ENCODE peak calls at places on chromosome 3, in seven cellular contexts. S is stimulated activated effector memory CD8-positive, alpha-beta T cell treated with anti-CD3 and anti-CD28 coated beads, Interleukin-12 subunit alpha, Interleukin-12 subunit beta, amount 100 ng/mL, for 72 hours; H is stimulated activated naive CD8-positive, alpha-beta T cell treated with anti-CD3 and anti-CD28 coated beads, Interleukin-15, amount 100 ng/mL, for 72 hours; J is C1 segment of cervical spinal cord; I is heart left ventricle; U is brain microvascular endothelial cell; X is H1. A is an unnamed sample.

GRCh38 chr3:97705739-97706138 is 58.8 kb upstream of the ARL6 start:
- DNase-seq in X (no peak), I (no peak), S (no peak), J (no peak), H (no peak), U (no peak), A (no peak)

GRCh38 chr3:155321418-155321817 is 27.9 kb upstream of the STRIT1 start:
- DNase-seq in U (no peak), J (no peak), S (no peak), X (no peak), H (no peak), I (no peak), A (no peak)

GRCh38 chr3:133973249-133973980 is 56.3 kb downstream of the SLCO2A1 start:
- DNase-seq in U (no peak), H (no peak), I (no peak), J (no peak), X (no peak), S (no peak), A (no peak)

GRCh38 chr3:121730940-121731687 is 18.4 kb downstream of the GOLGB1 start:
- DNase-seq in H (no peak), I (no peak), J (no peak), U (no peak), X (no peak), S (no peak), A (no peak)

GRCh38 chr3:128487813-128488635 is 5.0 kb downstream of the GATA2 start:
- DNase-seq in X (peak), I (peak), S (peak), U (peak), J (peak), H (peak), A (peak)

GRCh38 chr3:43525941-43526607 is 95.7 kb downstream of the ANO10 start:
- DNase-seq in S (no peak), I (no peak), X (no peak), J (no peak), U (no peak), H (no peak), A (no peak)

GRCh38 chr3:190192087-190192486 is 71.4 kb upstream of the P3H2 start:
- DNase-seq in H (no peak), X (no peak), U (no peak), I (no peak), J (no peak), S (no peak), A (no peak)

GRCh38 chr3:122948398-122948797 is 79.2 kb downstream of the SEMA5B start:
- DNase-seq in J (no peak), U (no peak), X (no peak), S (no peak), I (no peak), H (no peak), A (no peak)

GRCh38 chr3:65975031-65975430 is 63.7 kb downstream of the MAGI1 start:
- DNase-seq in I (no peak), J (no peak), X (no peak), H (no peak), U (no peak), S (no peak), A (no peak)

GRCh38 chr3:60424942-60425341 is 826.3 kb downstream of the FHIT start:
- DNase-seq in J (no peak), I (no peak), U (no peak), H (no peak), S (no peak), X (no peak), A (no peak)

GRCh38 chr3:7144696-7145308 is 283.9 kb downstream of the GRM7 start:
- DNase-seq in I (no peak), X (peak), U (no peak), J (no peak), S (no peak), H (no peak), A (peak)

GRCh38 chr3:160395297-160395696 is 3.7 kb downstream of the IFT80 start:
- DNase-seq in U (peak), H (no peak), S (no peak), X (no peak), I (no peak), J (no peak), A (no peak)

GRCh38 chr3:163632677-163633076 is 1445.6 kb downstream of the SI start:
- DNase-seq in U (no peak), J (no peak), X (no peak), H (no peak), I (no peak), S (no peak), A (no peak)

GRCh38 chr3:114770874-114771273 is 376.2 kb downstream of the ZBTB20 start:
- DNase-seq in H (no peak), S (no peak), J (no peak), X (no peak), U (no peak), I (no peak), A (no peak)

GRCh38 chr3:153513236-153513635 is 351.2 kb downstream of the RAP2B start:
- DNase-seq in X (no peak), J (no peak), U (peak), H (no peak), I (no peak), S (no peak), A (peak)

GRCh38 chr3:194350726-194351071 is 429 bp downstream of the CPN2 start:
- DNase-seq in X (no peak), I (no peak), H (no peak), U (no peak), J (no peak), S (no peak), A (no peak)

GRCh38 chr3:189999718-190000117 is 121.0 kb downstream of the P3H2 start:
- DNase-seq in H (no peak), U (no peak), J (no peak), X (no peak), I (no peak), S (no peak), A (no peak)

GRCh38 chr3:125062904-125063618 is 7.3 kb upstream of the HEG1 start:
- DNase-seq in U (peak), S (no peak), I (peak), X (no peak), H (no peak), J (no peak), A (peak)

GRCh38 chr3:16510620-16511319 is 2.7 kb downstream of the RFTN1 start:
- DNase-seq in H (no peak), U (no peak), S (no peak), I (no peak), J (no peak), X (no peak), A (no peak)

GRCh38 chr3:136818851-136819783 is at the start of gene SLC35G2:
- DNase-seq in I (peak), H (peak), J (peak), U (peak), S (peak), X (peak), A (peak)

GRCh38 chr3:48548731-48549705 is 7.6 kb downstream of the PFKFB4 start:
- DNase-seq in I (peak), J (peak), X (peak), U (peak), H (peak), S (peak), A (peak)

GRCh38 chr3:196344663-196345062 is 6.5 kb upstream of the TM4SF19 start:
- DNase-seq in J (no peak), X (peak), I (no peak), U (no peak), S (no peak), H (no peak), A (no peak)

GRCh38 chr3:87196879-87197278 is 30.2 kb upstream of the CHMP2B start:
- DNase-seq in S (no peak), U (no peak), I (no peak), J (no peak), X (no peak), H (no peak), A (no peak)

GRCh38 chr3:171416061-171416460 is 44.1 kb downstream of the TNIK start:
- DNase-seq in S (no peak), I (no peak), U (peak), H (no peak), X (no peak), J (no peak), A (no peak)

GRCh38 chr3:157705258-157705657 is 202.0 kb upstream of the VEPH1 start:
- DNase-seq in S (no peak), H (no peak), U (no peak), X (no peak), J (no peak), I (no peak), A (no peak)

GRCh38 chr3:24069045-24069444 is 124.0 kb downstream of the NR1D2 start:
- DNase-seq in X (no peak), I (no peak), H (no peak), U (no peak), J (no peak), S (no peak), A (no peak)

GRCh38 chr3:117141821-117142220 is 432.2 kb downstream of the TUSC7 start:
- DNase-seq in X (no peak), H (no peak), U (no peak), I (no peak), S (no peak), J (no peak), A (no peak)

GRCh38 chr3:138409171-138409570 is 25.2 kb upstream of the ESYT3 start:
- DNase-seq in U (no peak), I (no peak), J (no peak), X (no peak), S (no peak), H (no peak), A (no peak)

GRCh38 chr3:134344560-134344959 is 29.7 kb downstream of the AMOTL2 start:
- DNase-seq in I (no peak), X (no peak), U (no peak), H (no peak), S (no peak), J (no peak), A (no peak)

GRCh38 chr3:40975711-40976121 is 223.6 kb upstream of the CTNNB1 start:
- DNase-seq in I (peak), U (peak), J (no peak), H (no peak), S (no peak), X (no peak), A (no peak)

GRCh38 chr3:37935290-37935668 is 55.3 kb upstream of the VILL start:
- DNase-seq in I (no peak), H (no peak), J (no peak), U (no peak), X (no peak), S (no peak), A (no peak)

GRCh38 chr3:21734746-21735145 is 16.3 kb downstream of the ZNF385D start:
- DNase-seq in H (no peak), J (no peak), I (no peak), S (no peak), X (no peak), U (no peak), A (no peak)

GRCh38 chr3:42736081-42736480 is 33.5 kb upstream of the HHATL start:
- DNase-seq in S (peak), X (peak), J (no peak), I (no peak), U (no peak), H (no peak), A (no peak)

GRCh38 chr3:101183151-101183550 is 137.2 kb downstream of the IMPG2 start:
- DNase-seq in J (no peak), I (no peak), U (no peak), X (no peak), H (no peak), S (no peak), A (no peak)

GRCh38 chr3:89303721-89304120 is 196.3 kb downstream of the EPHA3 start:
- DNase-seq in I (no peak), J (no peak), S (no peak), H (no peak), X (no peak), U (no peak), A (no peak)